ENCODE peak calls at places on chromosomes 11 and 22, in four cellular contexts. F, O, L and X are unnamed samples.

GRCh38 chr11:106585061-106585460 is 433.2 kb downstream of the GUCY1A2 start:
- DNase-seq in L (no peak), F (no peak), O (no peak), X (no peak)

GRCh38 chr11:110199184-110199981 is 97.0 kb downstream of the RDX start:
- DNase-seq in L (no peak), O (no peak), F (no peak), X (no peak)

GRCh38 chr11:125797641-125798040 is 9.7 kb downstream of the PATE3 start:
- DNase-seq in L (no peak), F (no peak), O (no peak), X (no peak)

GRCh38 chr22:17085277-17086091 is 684 bp downstream of the IL17RA start:
- DNase-seq in L (no peak), F (no peak), O (peak; percentile 61), X (no peak)

GRCh38 chr22:37703906-37704305 is 7.1 kb downstream of the TRIOBP start:
- DNase-seq in F (no peak), L (no peak), O (no peak), X (no peak)

GRCh38 chr11:86377972-86378371 is 3.3 kb downstream of the CCDC81 start:
- DNase-seq in L (no peak), F (no peak), O (no peak), X (no peak)

GRCh38 chr22:20206709-20207215 is 55.9 kb upstream of the CCDC188 start:
- DNase-seq in L (no peak), F (no peak), O (peak; percentile 97), X (no peak)

GRCh38 chr11:23991140-23991539 is 505.7 kb upstream of the LUZP2 start:
- DNase-seq in O (no peak), F (no peak), L (no peak), X (no peak)

GRCh38 chr11:77144196-77144853 is 16.3 kb downstream of the MYO7A start:
- DNase-seq in F (no peak), O (no peak), L (no peak), X (no peak)

GRCh38 chr11:120230433-120231071 is 9.4 kb upstream of the POU2F3 start:
- DNase-seq in O (no peak), L (no peak), F (no peak), X (no peak)

GRCh38 chr11:23585700-23586099 is 725.4 kb upstream of the CCDC179 start:
- DNase-seq in L (no peak), O (no peak), F (no peak), X (no peak)

GRCh38 chr11:74330065-74330858 is 18.8 kb upstream of the P4HA3 start:
- DNase-seq in O (no peak), L (no peak), F (no peak), X (no peak)

GRCh38 chr11:46066335-46066734 is 54.9 kb downstream of the PHF21A start:
- DNase-seq in O (no peak), F (no peak), L (no peak), X (no peak)

GRCh38 chr11:62708423-62709261 is 1.2 kb downstream of the GNG3 start:
- DNase-seq in F (no peak), O (no peak), L (no peak), X (no peak)

GRCh38 chr11:76253416-76253815 is 47.1 kb upstream of the WNT11 start:
- DNase-seq in O (no peak), L (no peak), F (no peak), X (no peak)

GRCh38 chr22:37309221-37310074 is 27.1 kb downstream of the CYTH4 start:
- DNase-seq in F (peak; percentile 55), O (peak; percentile 30), L (peak; percentile 82), X (peak; percentile 73)

GRCh38 chr11:75946531-75947530 is 131.8 kb downstream of the UVRAG start:
- DNase-seq in O (no peak), F (no peak), L (no peak), X (no peak)

GRCh38 chr22:48099671-48100070 is 1337.2 kb downstream of the TBC1D22A start:
- DNase-seq in O (no peak), L (no peak), F (no peak), X (no peak)

GRCh38 chr11:122097419-122098001 is 18.5 kb downstream of the BLID start:
- DNase-seq in O (no peak), F (no peak), L (no peak), X (no peak)

GRCh38 chr11:122599434-122599833 is 56.1 kb upstream of the UBASH3B start:
- DNase-seq in O (no peak), F (no peak), L (no peak), X (no peak)

GRCh38 chr11:898540-899190 is 11.9 kb downstream of the CHID1 start:
- DNase-seq in L (no peak), O (no peak), F (no peak), X (no peak)

GRCh38 chr11:899724-900123 is 10.9 kb downstream of the CHID1 start:
- DNase-seq in L (no peak), O (no peak), F (no peak), X (no peak)

GRCh38 chr11:897226-898159 is 13.1 kb downstream of the CHID1 start:
- DNase-seq in O (no peak), L (no peak), F (no peak), X (no peak)

GRCh38 chr11:900545-900944 is 10.1 kb downstream of the CHID1 start:
- DNase-seq in F (no peak), O (no peak), L (no peak), X (no peak)

DNA sequence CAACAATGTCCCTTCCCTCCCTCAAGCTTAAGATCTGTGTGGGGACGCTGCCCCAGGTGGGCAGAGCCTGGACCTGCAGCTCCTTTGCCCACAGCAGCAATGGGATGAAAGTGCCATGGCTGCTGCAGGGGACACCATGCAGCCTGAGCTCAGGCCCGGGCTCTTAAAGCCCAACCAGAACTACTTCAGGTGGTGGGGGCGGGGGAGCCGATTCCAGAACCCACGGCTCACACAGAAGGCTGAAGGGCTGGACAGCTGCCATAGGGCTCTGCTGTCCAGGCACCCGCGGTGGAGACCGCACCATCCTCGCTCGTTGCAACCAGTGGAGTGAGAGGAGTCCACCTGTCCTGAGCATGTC is 12.5 kb downstream of the CHID1 start:
- DNase-seq in O (no peak), L (peak; percentile 18), F (no peak), X (no peak)
- TF ChIP-seq SPI1 in O (no peak), L (no peak), F (no peak), X (no peak)

DNA sequence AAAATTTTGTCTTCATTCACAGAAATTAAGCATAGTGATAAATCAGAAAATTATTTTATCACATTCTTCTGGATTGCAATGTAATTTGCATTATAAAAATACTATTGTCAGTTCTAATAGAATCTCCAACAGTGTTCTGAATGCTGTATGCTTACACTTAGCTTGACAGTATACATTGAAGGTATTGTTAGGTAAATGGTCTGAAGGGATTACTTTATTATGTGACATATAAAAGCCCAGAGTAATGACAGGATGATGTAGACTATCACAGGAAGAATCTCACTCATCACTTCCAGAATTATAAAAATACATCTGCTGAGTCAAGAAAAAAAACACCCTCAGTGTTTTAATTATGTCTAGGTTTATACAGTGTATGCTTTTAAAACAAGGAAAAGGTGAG is 1532.5 kb upstream of the RAG2 start:
- DNase-seq in O (no peak), L (no peak), F (no peak), X (no peak)
- TF ChIP-seq POLR2AphosphoS5 in O (no peak), L (no peak), F (no peak), X (no peak)

DNA sequence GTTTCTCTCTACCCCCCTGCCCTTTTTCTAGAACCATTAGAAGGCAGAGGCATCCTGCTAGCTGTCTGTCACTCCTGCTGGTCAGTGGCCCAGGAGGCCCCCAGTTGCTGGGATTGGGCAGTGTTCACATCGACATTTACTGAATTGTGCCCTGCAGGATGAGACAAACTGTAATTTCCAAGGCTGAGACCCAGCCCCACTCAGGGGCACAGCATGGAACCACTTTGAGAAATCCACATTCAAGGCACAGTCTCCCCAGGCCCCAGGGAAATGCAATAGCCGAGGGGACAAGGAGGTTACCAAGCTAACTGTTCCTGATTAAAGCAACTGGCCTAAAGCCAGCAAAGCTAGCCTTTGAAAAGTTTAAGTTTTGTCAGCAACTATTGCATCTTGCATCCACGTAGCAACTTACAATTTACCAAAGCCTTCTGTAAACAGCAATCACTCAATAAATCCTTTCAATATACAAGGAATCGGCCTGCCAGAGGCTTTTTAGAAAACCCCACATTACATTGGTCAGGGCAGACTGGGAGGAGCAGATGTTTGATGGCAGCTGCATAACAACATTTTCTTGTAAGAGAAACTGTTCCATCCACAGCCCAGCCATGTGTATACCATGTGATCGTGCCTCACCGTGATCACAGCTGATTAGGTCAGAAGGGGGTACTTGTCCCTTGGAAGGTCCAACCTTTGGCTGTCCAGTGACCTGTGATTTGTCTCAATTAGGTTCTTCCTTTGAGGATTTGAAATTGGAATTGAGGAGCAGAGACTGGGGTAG is 103.9 kb downstream of the TENM4 start:
- DNase-seq in L (no peak), O (no peak), F (no peak), X (no peak)
- TF ChIP-seq SPI1 in L (no peak), O (no peak), F (no peak), X (no peak)

GRCh38 chr11:64333556-64333955 is 6.4 kb upstream of the CCDC88B start:
- DNase-seq in L (no peak), F (no peak), O (no peak), X (no peak)

GRCh38 chr11:64327993-64328392 is 10.1 kb downstream of the PRDX5 start:
- DNase-seq in L (no peak), F (no peak), O (no peak), X (no peak)

GRCh38 chr11:64334764-64335741 is 5.0 kb upstream of the CCDC88B start:
- DNase-seq in L (peak; percentile 95), O (peak; percentile 94), F (peak; percentile 87), X (peak; percentile 90)

GRCh38 chr11:64330888-64331287 is 9.1 kb upstream of the CCDC88B start:
- DNase-seq in L (no peak), F (no peak), O (no peak), X (no peak)

GRCh38 chr11:64331569-64332371 is 8.2 kb upstream of the CCDC88B start:
- DNase-seq in O (peak; percentile 72), L (peak; percentile 90), F (peak; percentile 80), X (peak; percentile 78)
- TF ChIP-seq POLR2AphosphoS5 in O (no peak), L (peak; percentile 59), F (no peak), X (no peak)

GRCh38 chr22:21918466-21919185 is 34.0 kb downstream of the PPM1F start:
- DNase-seq in F (no peak), O (no peak), L (no peak), X (no peak)
- TF ChIP-seq SPI1 in F (no peak), O (no peak), L (no peak), X (no peak)

DNA sequence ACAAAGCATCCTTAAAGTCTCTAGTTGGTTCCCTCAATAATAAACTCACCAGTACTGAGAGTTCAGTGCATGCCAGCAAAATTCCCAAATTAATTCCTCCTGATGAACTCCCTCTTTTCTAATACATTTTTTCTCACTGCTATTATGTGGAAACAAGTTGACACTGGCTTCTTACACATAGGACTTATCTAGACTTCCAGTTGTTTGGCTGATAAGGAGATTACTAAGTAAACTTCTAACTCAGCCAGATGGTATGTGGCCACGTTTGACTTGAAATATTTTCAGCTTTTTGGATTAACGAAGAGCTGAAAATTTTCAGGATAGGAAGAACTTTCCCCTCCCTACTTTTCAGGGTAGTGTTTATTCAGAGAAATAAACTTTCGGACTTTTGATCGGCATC is 1154.2 kb upstream of the TENM4 start:
- DNase-seq in F (no peak), O (no peak), L (no peak), X (no peak)
- TF ChIP-seq POLR2AphosphoS5 in F (no peak), O (no peak), L (no peak), X (no peak)

GRCh38 chr11:102798012-102798746 is at the start of gene MMP1:
- DNase-seq in F (no peak), O (no peak), L (no peak), X (no peak)
- TF ChIP-seq SPI1 in F (no peak), O (no peak), L (no peak), X (no peak)